ENCODE peak calls at places on chromosomes 13 and 19, in four cellular contexts. Y is AG09319; N is activated T-helper 1 cell treated with anti-CD3 and anti-CD28 coated beads, Interleukin-12 subunit alpha, Interleukin-12 subunit beta, Interleukin-2, Interleukin-4 antibody, amounts not matched to agents 30 ng/mL and 10 ng/mL and 1 ng/mL, durations not matched to agents 14 hours and 24 hours and 36 hours; E is activated B cell treated with CpG ODN at 0.5 μM for 24 hours. C is an unnamed sample.

GRCh38 chr13:26051231-26052135 is at the start of gene SHISA2:
- DNase-seq in Y (no peak), N (peak; percentile 15), E (no peak), C (no peak)

GRCh38 chr19:35058370-35058769 is 16.8 kb downstream of the HPN start:
- DNase-seq in Y (no peak), N (no peak), E (no peak), C (no peak)

GRCh38 chr19:33233056-33233873 is 7.6 kb upstream of the SLC7A10 start:
- DNase-seq in Y (no peak), N (no peak), E (no peak), C (no peak)

GRCh38 chr13:21606251-21606650 is 2.3 kb upstream of the MICU2 start:
- DNase-seq in Y (no peak), N (no peak), E (no peak), C (no peak)

GRCh38 chr13:98524391-98524790 is 52.5 kb downstream of the STK24 start:
- DNase-seq in Y (no peak), N (no peak), E (no peak), C (no peak)

GRCh38 chr13:111219950-111220349 is 100.5 kb upstream of the TEX29 start:
- DNase-seq in Y (no peak), N (no peak), E (no peak), C (no peak)

GRCh38 chr19:51181913-51182419 is 39.9 kb downstream of the SIGLEC7 start:
- DNase-seq in Y (no peak), N (no peak), E (no peak), C (no peak)

GRCh38 chr13:58343081-58343480 is 711.5 kb downstream of the PCDH17 start:
- DNase-seq in Y (no peak), N (no peak), E (no peak), C (no peak)

GRCh38 chr13:65460136-65460535 is 1770.0 kb downstream of the PCDH9 start:
- DNase-seq in Y (no peak), N (no peak), E (no peak), C (no peak)

GRCh38 chr19:43639507-43640423 is at the start of gene CADM4:
- DNase-seq in Y (no peak), N (peak; percentile 30), E (peak; percentile 49), C (no peak)

GRCh38 chr13:112716841-112717520 is 27.1 kb downstream of the ATP11A start:
- DNase-seq in Y (no peak), N (no peak), E (no peak), C (no peak)

GRCh38 chr19:39197808-39198207 is 1.0 kb downstream of the NCCRP1 start:
- DNase-seq in Y (no peak), N (no peak), E (no peak), C (no peak)

GRCh38 chr13:43822969-43823368 is 36.2 kb upstream of the ENOX1 start:
- DNase-seq in Y (no peak), N (no peak), E (no peak), C (no peak)

C was measured in memory B cell.